ENCODE peak calls at places on chromosomes 2 and 18, in five cellular contexts. One of them, this sample, is unnamed.

GRCh38 chr2:3042601-3043585 is 334.7 kb downstream of the EIPR1 start:
- DNase-seq in fibroblast of pulmonary artery: no peak
- DNase-seq in OCI-LY7: no peak
- DNase-seq in tibial artery: no peak
- DNase-seq in fibroblast of the aortic adventitia: no peak
- DNase-seq in this sample: no peak

GRCh38 chr18:37222383-37223378 is 342.9 kb downstream of the CELF4 start:
- DNase-seq in fibroblast of the aortic adventitia: peak; percentile 4
- DNase-seq in tibial artery: no peak
- DNase-seq in fibroblast of pulmonary artery: no peak
- DNase-seq in OCI-LY7: no peak
- DNase-seq in this sample: no peak

GRCh38 chr18:76251691-76252090 is 243.4 kb downstream of the ZNF516 start:
- DNase-seq in fibroblast of the aortic adventitia: no peak
- DNase-seq in tibial artery: no peak
- DNase-seq in OCI-LY7: no peak
- DNase-seq in fibroblast of pulmonary artery: no peak
- DNase-seq in this sample: no peak

GRCh38 chr2:125471963-125472362 is 1184.0 kb upstream of the GYPC start:
- DNase-seq in fibroblast of the aortic adventitia: peak; percentile 10
- DNase-seq in tibial artery: no peak
- DNase-seq in fibroblast of pulmonary artery: peak; percentile 3
- DNase-seq in OCI-LY7: no peak
- DNase-seq in this sample: peak; percentile 67

GRCh38 chr2:21363364-21363763 is 239.6 kb downstream of the TDRD15 start:
- DNase-seq in OCI-LY7: no peak
- DNase-seq in fibroblast of pulmonary artery: no peak
- DNase-seq in fibroblast of the aortic adventitia: no peak
- DNase-seq in tibial artery: no peak
- DNase-seq in this sample: no peak

GRCh38 chr2:46326231-46326980 is 29.2 kb downstream of the EPAS1 start:
- DNase-seq in OCI-LY7: no peak
- DNase-seq in tibial artery: no peak
- DNase-seq in fibroblast of the aortic adventitia: peak; percentile 41
- DNase-seq in fibroblast of pulmonary artery: peak; percentile 77
- DNase-seq in this sample: no peak

GRCh38 chr18:21997207-21998143 is 171.9 kb upstream of the GATA6 start:
- DNase-seq in tibial artery: no peak
- DNase-seq in OCI-LY7: peak; percentile 49
- DNase-seq in fibroblast of pulmonary artery: peak; percentile 66
- DNase-seq in fibroblast of the aortic adventitia: peak; percentile 56
- DNase-seq in this sample: peak; percentile 67

GRCh38 chr2:66481100-66481549 is 46.2 kb downstream of the MEIS1 start:
- DNase-seq in fibroblast of the aortic adventitia: peak; percentile 86
- DNase-seq in OCI-LY7: no peak
- DNase-seq in tibial artery: no peak
- DNase-seq in fibroblast of pulmonary artery: peak; percentile 92
- DNase-seq in this sample: no peak

GRCh38 chr2:44778671-44779476 is 162.6 kb upstream of the SIX3 start:
- DNase-seq in fibroblast of pulmonary artery: no peak
- DNase-seq in tibial artery: no peak
- DNase-seq in fibroblast of the aortic adventitia: no peak
- DNase-seq in OCI-LY7: peak; percentile 88
- DNase-seq in this sample: peak; percentile 92

GRCh38 chr18:59988098-59988706 is 88.4 kb downstream of the PMAIP1 start:
- DNase-seq in fibroblast of pulmonary artery: peak; percentile 78
- DNase-seq in OCI-LY7: peak; percentile 53
- DNase-seq in fibroblast of the aortic adventitia: peak; percentile 83
- DNase-seq in tibial artery: no peak
- DNase-seq in this sample: peak; percentile 47

GRCh38 chr2:189276277-189276676 is 96.7 kb upstream of the COL5A2 start:
- DNase-seq in OCI-LY7: no peak
- DNase-seq in fibroblast of pulmonary artery: peak; percentile 96
- DNase-seq in fibroblast of the aortic adventitia: peak; percentile 94
- DNase-seq in tibial artery: no peak
- DNase-seq in this sample: no peak

GRCh38 chr2:16339198-16339597 is 326.4 kb downstream of the CYRIA start:
- DNase-seq in fibroblast of the aortic adventitia: no peak
- DNase-seq in fibroblast of pulmonary artery: no peak
- DNase-seq in tibial artery: no peak
- DNase-seq in OCI-LY7: no peak
- DNase-seq in this sample: no peak

GRCh38 chr2:43634604-43635306 is 2.3 kb upstream of the PLEKHH2 start:
- DNase-seq in OCI-LY7: peak; percentile 35
- DNase-seq in fibroblast of pulmonary artery: peak; percentile 80
- DNase-seq in fibroblast of the aortic adventitia: peak; percentile 82
- DNase-seq in tibial artery: no peak
- DNase-seq in this sample: no peak

GRCh38 chr18:6607348-6607747 is 122.2 kb upstream of the ARHGAP28 start:
- DNase-seq in OCI-LY7: no peak
- DNase-seq in tibial artery: no peak
- DNase-seq in fibroblast of pulmonary artery: no peak
- DNase-seq in fibroblast of the aortic adventitia: no peak
- DNase-seq in this sample: no peak

GRCh38 chr2:205835982-205836381 is 153.7 kb downstream of the NRP2 start:
- DNase-seq in OCI-LY7: no peak
- DNase-seq in fibroblast of the aortic adventitia: no peak
- DNase-seq in fibroblast of pulmonary artery: no peak
- DNase-seq in tibial artery: no peak
- DNase-seq in this sample: no peak

GRCh38 chr2:121019073-121019472 is 265.9 kb downstream of the TFCP2L1 start:
- DNase-seq in OCI-LY7: no peak
- DNase-seq in fibroblast of pulmonary artery: peak; percentile 17
- DNase-seq in fibroblast of the aortic adventitia: no peak
- DNase-seq in tibial artery: no peak
- DNase-seq in this sample: no peak

GRCh38 chr2:234495801-234496441 is 960 bp downstream of the ARL4C start:
- DNase-seq in fibroblast of the aortic adventitia: peak; percentile 46
- DNase-seq in OCI-LY7: peak; percentile 49
- DNase-seq in fibroblast of pulmonary artery: no peak
- DNase-seq in tibial artery: no peak
- DNase-seq in this sample: no peak

GRCh38 chr18:68478246-68478645 is 236.7 kb downstream of the TMX3 start:
- DNase-seq in OCI-LY7: no peak
- DNase-seq in fibroblast of the aortic adventitia: no peak
- DNase-seq in tibial artery: no peak
- DNase-seq in fibroblast of pulmonary artery: no peak
- DNase-seq in this sample: no peak

GRCh38 chr18:36127866-36128845 is 984 bp downstream of the SLC39A6 start:
- DNase-seq in fibroblast of pulmonary artery: peak; percentile 36
- DNase-seq in fibroblast of the aortic adventitia: peak; percentile 40
- DNase-seq in OCI-LY7: no peak
- DNase-seq in tibial artery: peak; percentile 28
- DNase-seq in this sample: no peak

GRCh38 chr2:11343626-11344341 is 652 bp downstream of the ROCK2 start:
- DNase-seq in fibroblast of pulmonary artery: no peak
- DNase-seq in fibroblast of the aortic adventitia: peak; percentile 23
- DNase-seq in tibial artery: peak; percentile 37
- DNase-seq in OCI-LY7: peak; percentile 62
- DNase-seq in this sample: peak; percentile 53

GRCh38 chr18:3005462-3005861 is 7.5 kb downstream of the LPIN2 start:
- DNase-seq in fibroblast of the aortic adventitia: no peak
- DNase-seq in fibroblast of pulmonary artery: no peak
- DNase-seq in tibial artery: no peak
- DNase-seq in OCI-LY7: no peak
- DNase-seq in this sample: no peak

GRCh38 chr2:128610496-128610895 is 291.8 kb upstream of the HS6ST1 start:
- DNase-seq in fibroblast of the aortic adventitia: no peak
- DNase-seq in tibial artery: no peak
- DNase-seq in fibroblast of pulmonary artery: no peak
- DNase-seq in OCI-LY7: no peak
- DNase-seq in this sample: no peak

GRCh38 chr2:128613876-128614275 is 295.2 kb upstream of the HS6ST1 start:
- DNase-seq in fibroblast of pulmonary artery: no peak
- DNase-seq in tibial artery: no peak
- DNase-seq in fibroblast of the aortic adventitia: no peak
- DNase-seq in OCI-LY7: no peak
- DNase-seq in this sample: no peak

GRCh38 chr2:128611421-128612320 is 293.0 kb upstream of the HS6ST1 start:
- DNase-seq in tibial artery: no peak
- DNase-seq in fibroblast of pulmonary artery: no peak
- DNase-seq in OCI-LY7: no peak
- DNase-seq in fibroblast of the aortic adventitia: no peak
- DNase-seq in this sample: no peak

GRCh38 chr2:128615571-128615970 is 296.9 kb upstream of the HS6ST1 start:
- DNase-seq in OCI-LY7: no peak
- DNase-seq in fibroblast of the aortic adventitia: no peak
- DNase-seq in tibial artery: no peak
- DNase-seq in fibroblast of pulmonary artery: no peak
- DNase-seq in this sample: no peak

GRCh38 chr2:128612628-128613027 is 294.0 kb upstream of the HS6ST1 start:
- DNase-seq in tibial artery: no peak
- DNase-seq in OCI-LY7: no peak
- DNase-seq in fibroblast of pulmonary artery: no peak
- DNase-seq in fibroblast of the aortic adventitia: no peak
- DNase-seq in this sample: no peak
- TF ChIP-seq CTCF in tibial artery: no peak
- TF ChIP-seq CTCF in OCI-LY7: no peak
- TF ChIP-seq CTCF in fibroblast of pulmonary artery: no peak
- TF ChIP-seq CTCF in fibroblast of the aortic adventitia: no peak
- TF ChIP-seq CTCF in this sample: no peak

DNA sequence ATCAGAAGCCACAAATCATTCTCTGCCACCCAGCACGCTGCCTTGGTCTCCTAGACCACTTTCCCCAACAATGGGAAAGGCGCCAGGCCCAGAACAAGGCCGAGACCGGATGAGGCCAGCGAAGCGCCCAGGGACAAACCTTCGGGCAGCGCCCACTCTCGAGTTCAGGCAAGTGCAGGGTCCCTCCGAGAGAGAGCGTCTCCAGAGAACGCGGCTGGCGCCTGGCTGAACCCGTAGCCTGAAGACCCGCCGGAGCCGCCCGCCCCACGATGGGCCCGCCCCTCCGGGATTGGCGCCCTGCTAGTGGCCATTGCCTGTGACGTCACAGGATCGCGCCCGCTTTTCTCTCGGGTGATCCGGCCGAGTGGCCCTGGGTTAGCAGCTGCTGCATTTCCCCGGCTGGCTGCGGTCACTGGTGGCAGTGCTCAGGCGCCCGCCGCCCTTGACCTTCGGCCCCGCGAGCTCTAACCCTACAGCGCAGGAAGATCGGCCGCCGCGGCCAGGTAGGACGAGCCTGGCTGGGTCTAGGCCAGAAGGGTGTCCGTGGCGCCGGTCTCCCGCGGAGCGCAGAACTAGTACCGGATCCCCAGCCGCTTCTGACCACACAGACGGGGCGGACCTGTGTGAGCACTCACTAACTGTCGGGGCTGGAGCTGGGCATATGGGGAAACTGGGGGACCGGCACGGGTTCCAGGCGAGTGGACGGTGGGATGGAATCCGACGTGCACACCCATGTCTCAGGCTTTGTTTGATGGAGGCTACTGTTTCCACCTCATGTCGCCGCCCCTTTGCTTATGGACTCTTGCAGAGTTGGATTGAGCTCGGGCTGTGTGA is at the start of gene FAHD2A:
- DNase-seq in tibial artery: peak; percentile 96
- DNase-seq in OCI-LY7: peak; percentile 94
- DNase-seq in fibroblast of pulmonary artery: peak; percentile 86
- DNase-seq in fibroblast of the aortic adventitia: peak; percentile 82
- DNase-seq in this sample: peak; percentile 99
- TF ChIP-seq CTCF in tibial artery: no peak
- TF ChIP-seq CTCF in OCI-LY7: peak; percentile 6
- TF ChIP-seq CTCF in fibroblast of pulmonary artery: no peak
- TF ChIP-seq CTCF in fibroblast of the aortic adventitia: no peak
- TF ChIP-seq CTCF in this sample: no peak

GRCh38 chr2:236717120-236717519 is 147.5 kb downstream of the ACKR3 start:
- DNase-seq in tibial artery: no peak
- DNase-seq in fibroblast of pulmonary artery: no peak
- DNase-seq in OCI-LY7: no peak
- DNase-seq in fibroblast of the aortic adventitia: no peak
- DNase-seq in this sample: no peak

GRCh38 chr2:236715077-236715476 is 145.5 kb downstream of the ACKR3 start:
- DNase-seq in tibial artery: peak; percentile 43
- DNase-seq in OCI-LY7: no peak
- DNase-seq in fibroblast of pulmonary artery: no peak
- DNase-seq in fibroblast of the aortic adventitia: peak; percentile 21
- DNase-seq in this sample: no peak

GRCh38 chr2:236717719-236718118 is 148.1 kb downstream of the ACKR3 start:
- DNase-seq in fibroblast of the aortic adventitia: no peak
- DNase-seq in tibial artery: no peak
- DNase-seq in fibroblast of pulmonary artery: no peak
- DNase-seq in OCI-LY7: no peak
- DNase-seq in this sample: no peak

GRCh38 chr2:236714061-236714460 is 144.4 kb downstream of the ACKR3 start:
- DNase-seq in fibroblast of pulmonary artery: no peak
- DNase-seq in OCI-LY7: no peak
- DNase-seq in fibroblast of the aortic adventitia: peak; percentile 35
- DNase-seq in tibial artery: no peak
- DNase-seq in this sample: no peak

DNA sequence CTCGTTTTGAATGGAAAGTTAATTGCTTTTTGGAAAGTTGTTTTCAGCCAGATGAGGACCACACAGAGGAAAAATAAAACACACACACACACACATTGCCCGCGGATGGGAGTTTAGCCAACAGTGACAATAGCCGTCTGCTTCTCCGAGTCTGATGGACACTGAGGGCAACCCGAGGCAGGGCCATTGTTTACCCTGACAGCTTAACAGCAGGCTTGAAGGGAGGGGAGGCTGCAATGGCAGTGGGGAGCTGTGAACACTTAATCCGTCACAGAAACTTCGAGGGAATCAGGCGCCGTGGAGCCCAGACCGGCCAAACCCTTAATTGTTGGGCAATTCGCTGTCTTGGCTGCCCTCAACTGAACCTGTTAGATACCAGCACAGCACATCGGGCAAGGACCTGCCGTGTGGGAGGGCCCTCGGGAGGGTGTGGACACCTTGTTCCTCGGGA is 145.9 kb downstream of the ACKR3 start:
- DNase-seq in OCI-LY7: no peak
- DNase-seq in tibial artery: peak; percentile 72
- DNase-seq in fibroblast of the aortic adventitia: peak; percentile 38
- DNase-seq in fibroblast of pulmonary artery: no peak
- DNase-seq in this sample: no peak
- TF ChIP-seq CTCF in OCI-LY7: no peak
- TF ChIP-seq CTCF in tibial artery: no peak
- TF ChIP-seq CTCF in fibroblast of the aortic adventitia: no peak
- TF ChIP-seq CTCF in fibroblast of pulmonary artery: no peak
- TF ChIP-seq CTCF in this sample: no peak

DNA sequence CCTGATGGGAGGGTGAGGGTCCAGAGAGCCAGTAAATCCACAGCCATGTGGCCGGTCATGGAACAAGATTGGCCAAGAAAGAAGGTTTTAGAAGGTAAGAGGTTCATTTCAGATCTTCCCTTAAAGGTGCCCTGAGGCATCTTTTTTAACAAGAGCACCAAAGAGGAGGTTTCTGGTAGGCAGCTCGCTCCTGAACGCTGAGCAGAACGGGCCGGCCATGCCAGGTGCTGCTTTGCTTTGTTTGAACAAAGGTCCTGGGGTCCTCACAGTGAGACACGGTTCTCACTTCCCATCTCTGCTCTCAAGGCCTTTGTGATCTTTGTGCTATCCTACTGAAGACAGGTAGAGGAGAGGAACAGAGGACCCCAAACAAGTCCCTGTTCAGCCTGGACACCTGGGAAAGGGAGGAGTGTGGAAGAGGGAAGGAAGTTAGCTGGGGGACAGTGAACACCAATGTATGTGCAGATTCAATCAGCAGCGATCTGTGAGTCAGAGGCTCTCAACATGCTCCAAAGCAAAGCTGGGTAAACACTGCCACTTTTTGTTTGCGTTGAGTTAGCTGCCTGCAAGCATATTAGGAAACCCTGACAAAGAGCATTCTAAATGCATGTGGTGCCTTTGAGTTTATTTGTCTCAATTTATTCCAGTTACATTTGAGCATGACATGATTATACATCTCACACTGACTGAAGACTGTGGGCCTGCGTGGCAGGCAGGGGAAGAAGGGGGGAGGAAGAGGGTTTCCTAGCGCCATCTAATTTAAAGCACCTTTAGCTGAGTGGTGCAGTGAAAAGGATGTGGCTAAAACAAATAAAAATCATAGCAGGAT is 102.4 kb downstream of the ASB1 start:
- DNase-seq in tibial artery: no peak
- DNase-seq in fibroblast of the aortic adventitia: peak; percentile 27
- DNase-seq in fibroblast of pulmonary artery: peak; percentile 14
- DNase-seq in OCI-LY7: no peak
- DNase-seq in this sample: no peak
- TF ChIP-seq CTCF in tibial artery: no peak
- TF ChIP-seq CTCF in fibroblast of the aortic adventitia: no peak
- TF ChIP-seq CTCF in fibroblast of pulmonary artery: no peak
- TF ChIP-seq CTCF in OCI-LY7: no peak
- TF ChIP-seq CTCF in this sample: no peak